ENCODE peak calls at places on chromosomes 12 and 14, in seven cellular contexts. T, X, V, D, F, Y and B are unnamed samples.

GRCh38 chr12:37666069-37666781 is 650.3 kb upstream of the ALG10B start:
- DNase-seq in T (no peak), X (no peak), V (no peak), D (peak), F (no peak), Y (no peak), B (no peak)

GRCh38 chr12:49331360-49332222 is 5.4 kb downstream of the C1QL4 start:
- DNase-seq in T (peak), X (peak), V (peak), D (peak), F (peak), Y (peak), B (peak)

GRCh38 chr12:123024819-123025391 is 44.4 kb downstream of the ARL6IP4 start:
- DNase-seq in T (no peak), X (no peak), V (no peak), D (no peak), F (no peak), Y (no peak), B (no peak)

GRCh38 chr14:49768301-49769121 is 558 bp downstream of the KLHDC2 start:
- DNase-seq in T (peak), X (peak), V (peak), D (no peak), F (peak), Y (peak), B (no peak)

GRCh38 chr12:56299308-56299852 is 750 bp downstream of the CS start:
- DNase-seq in T (peak), X (peak), V (no peak), D (no peak), F (no peak), Y (peak), B (no peak)

GRCh38 chr14:71933026-71933587 is 878 bp downstream of the RGS6 start:
- DNase-seq in T (no peak), X (no peak), V (peak), D (no peak), F (no peak), Y (peak), B (peak)

GRCh38 chr14:73258845-73259611 is 21.7 kb downstream of the PAPLN start:
- DNase-seq in T (no peak), X (no peak), V (no peak), D (peak), F (no peak), Y (no peak), B (no peak)

GRCh38 chr14:88225721-88226120 is 97.3 kb downstream of the KCNK10 start:
- DNase-seq in T (no peak), X (no peak), V (no peak), D (no peak), F (no peak), Y (no peak), B (no peak)

GRCh38 chr12:46462641-46463355 is 90.2 kb upstream of the SLC38A2 start:
- DNase-seq in T (no peak), X (no peak), V (no peak), D (no peak), F (no peak), Y (no peak), B (no peak)

GRCh38 chr12:4118017-4118510 is 155.5 kb upstream of the CCND2 start:
- DNase-seq in T (no peak), X (peak), V (peak), D (no peak), F (no peak), Y (peak), B (peak)

GRCh38 chr14:63616015-63616414 is 25.7 kb downstream of the WDR89 start:
- DNase-seq in T (no peak), X (no peak), V (no peak), D (no peak), F (no peak), Y (no peak), B (no peak)

GRCh38 chr14:85934886-85935254 is 404.9 kb downstream of the FLRT2 start:
- DNase-seq in T (peak), X (no peak), V (no peak), D (no peak), F (no peak), Y (no peak), B (no peak)

GRCh38 chr14:72774894-72775620 is 118.8 kb downstream of the DPF3 start:
- DNase-seq in T (no peak), X (no peak), V (no peak), D (no peak), F (no peak), Y (no peak), B (peak)

GRCh38 chr12:114625294-114625851 is 58.6 kb downstream of the TBX3 start:
- DNase-seq in T (peak), X (peak), V (no peak), D (no peak), F (peak), Y (peak), B (no peak)

GRCh38 chr14:102799684-102800562 is 22.7 kb downstream of the TRAF3 start:
- DNase-seq in T (no peak), X (no peak), V (no peak), D (peak), F (no peak), Y (no peak), B (no peak)

GRCh38 chr12:112321277-112321676 is 61.0 kb downstream of the HECTD4 start:
- DNase-seq in T (no peak), X (no peak), V (no peak), D (no peak), F (no peak), Y (no peak), B (no peak)

GRCh38 chr12:57268264-57268663 is 17.3 kb upstream of the STAC3 start:
- DNase-seq in T (peak), X (no peak), V (no peak), D (no peak), F (no peak), Y (no peak), B (no peak)

GRCh38 chr12:27060740-27061139 is 21.6 kb downstream of the C12orf71 start:
- DNase-seq in T (no peak), X (no peak), V (no peak), D (no peak), F (no peak), Y (no peak), B (no peak)

GRCh38 chr12:123808167-123808566 is 46.1 kb downstream of the DNAH10 start:
- DNase-seq in T (peak), X (no peak), V (no peak), D (no peak), F (no peak), Y (no peak), B (no peak)

GRCh38 chr12:9721394-9722092 is 11.4 kb downstream of the CLECL1 start:
- DNase-seq in T (peak), X (no peak), V (no peak), D (no peak), F (no peak), Y (no peak), B (no peak)

GRCh38 chr12:53575502-53576264 is 50.5 kb downstream of the ATF7 start:
- DNase-seq in T (peak), X (no peak), V (no peak), D (no peak), F (no peak), Y (no peak), B (no peak)

GRCh38 chr14:72615511-72616121 is 278.3 kb downstream of the DPF3 start:
- DNase-seq in T (no peak), X (no peak), V (no peak), D (peak), F (no peak), Y (peak), B (peak)

GRCh38 chr12:80313184-80313583 is 130.9 kb upstream of the PTPRQ start:
- DNase-seq in T (no peak), X (no peak), V (no peak), D (no peak), F (no peak), Y (no peak), B (no peak)

GRCh38 chr12:92075425-92075891 is 70.2 kb downstream of the BTG1 start:
- DNase-seq in T (no peak), X (no peak), V (no peak), D (no peak), F (no peak), Y (no peak), B (no peak)

GRCh38 chr12:7935773-7936581 is at the start of gene SLC2A3:
- DNase-seq in T (peak), X (peak), V (peak), D (no peak), F (peak), Y (peak), B (peak)

GRCh38 chr14:69069020-69069421 is 83.9 kb downstream of the DCAF5 start:
- DNase-seq in T (peak), X (no peak), V (no peak), D (no peak), F (no peak), Y (no peak), B (no peak)

GRCh38 chr12:6078378-6079083 is 45.9 kb downstream of the VWF start:
- DNase-seq in T (no peak), X (no peak), V (no peak), D (no peak), F (no peak), Y (no peak), B (no peak)

GRCh38 chr12:62113366-62114011 is 146.7 kb upstream of the USP15 start:
- DNase-seq in T (no peak), X (no peak), V (no peak), D (no peak), F (no peak), Y (peak), B (no peak)

GRCh38 chr12:59710964-59711363 is 115.1 kb downstream of the SLC16A7 start:
- DNase-seq in T (no peak), X (no peak), V (no peak), D (no peak), F (no peak), Y (no peak), B (no peak)

GRCh38 chr12:130613831-130614230 is 102.3 kb downstream of the RIMBP2 start:
- DNase-seq in T (no peak), X (no peak), V (no peak), D (peak), F (no peak), Y (no peak), B (no peak)
- H3K4me3 ChIP-seq in T (no peak), X (no peak), V (no peak), D (no peak), F (no peak), Y (no peak), B (no peak)

GRCh38 chr14:96131836-96132235 is 72.8 kb upstream of the BDKRB2 start:
- DNase-seq in T (no peak), X (no peak), V (no peak), D (no peak), F (no peak), Y (no peak), B (peak)

GRCh38 chr14:96136361-96136760 is 68.3 kb upstream of the BDKRB2 start:
- DNase-seq in T (peak), X (no peak), V (no peak), D (no peak), F (no peak), Y (no peak), B (no peak)

GRCh38 chr14:96134508-96134907 is 70.1 kb upstream of the BDKRB2 start:
- DNase-seq in T (no peak), X (no peak), V (no peak), D (no peak), F (no peak), Y (no peak), B (no peak)

GRCh38 chr14:96138241-96138640 is 66.4 kb upstream of the BDKRB2 start:
- DNase-seq in T (no peak), X (no peak), V (no peak), D (no peak), F (no peak), Y (no peak), B (no peak)

DNA sequence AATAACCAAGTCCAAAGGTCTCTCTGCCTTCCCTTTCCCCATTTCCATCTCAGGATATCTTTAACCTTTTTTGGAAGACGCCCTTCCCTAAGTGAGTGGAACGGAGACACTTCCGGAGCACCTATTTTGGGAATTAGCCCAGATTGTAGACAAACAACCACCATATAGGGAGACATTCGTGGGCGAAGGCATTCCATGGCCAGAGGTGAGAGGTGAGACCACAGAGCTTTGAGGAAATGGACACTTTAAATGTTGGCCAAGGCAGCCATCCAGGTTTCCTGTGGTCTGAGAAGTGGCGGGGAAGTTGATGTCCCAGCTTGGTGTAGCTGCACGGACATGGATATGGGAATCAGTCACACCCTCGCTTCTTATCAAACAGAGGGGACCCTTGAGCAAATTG is 69.4 kb upstream of the BDKRB2 start:
- DNase-seq in T (no peak), X (no peak), V (no peak), D (no peak), F (peak), Y (no peak), B (no peak)
- TF ChIP-seq EP300 in T (no peak), X (no peak), V (no peak), D (no peak), F (no peak), Y (no peak), B (no peak)

DNA sequence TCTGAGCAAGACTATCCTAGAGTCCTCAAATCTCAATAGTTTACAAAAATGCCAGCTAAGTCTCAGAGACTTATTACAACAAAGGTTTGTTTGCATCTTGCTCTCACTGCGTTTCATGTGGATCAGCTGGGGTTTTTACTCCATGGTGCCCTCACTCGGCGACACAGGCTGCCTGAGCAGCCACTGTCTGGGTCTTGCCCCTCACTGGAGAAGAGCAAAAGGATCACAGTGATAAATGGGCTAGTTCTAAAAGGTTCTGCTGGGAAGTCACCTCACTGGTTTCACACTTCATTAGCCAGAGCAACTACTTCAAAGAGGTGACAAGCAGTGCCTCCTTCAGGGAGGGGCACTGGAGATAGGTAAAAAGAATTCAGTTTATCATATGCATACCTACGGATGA is 392.0 kb downstream of the RPL10L start:
- DNase-seq in T (peak), X (no peak), V (no peak), D (no peak), F (no peak), Y (peak), B (no peak)
- H3K4me3 ChIP-seq in T (no peak), X (no peak), V (no peak), D (no peak), F (no peak), Y (no peak), B (no peak)

GRCh38 chr12:106101798-106102197 is 37.0 kb downstream of the NUAK1 start:
- DNase-seq in T (no peak), X (no peak), V (no peak), D (no peak), F (no peak), Y (no peak), B (no peak)

GRCh38 chr12:106094304-106094703 is 44.5 kb downstream of the NUAK1 start:
- DNase-seq in T (peak), X (no peak), V (no peak), D (no peak), F (no peak), Y (no peak), B (no peak)

GRCh38 chr12:106097011-106097410 is 41.7 kb downstream of the NUAK1 start:
- DNase-seq in T (no peak), X (no peak), V (no peak), D (no peak), F (no peak), Y (no peak), B (no peak)

GRCh38 chr12:106096376-106096775 is 42.4 kb downstream of the NUAK1 start:
- DNase-seq in T (peak), X (no peak), V (peak), D (no peak), F (peak), Y (no peak), B (no peak)

DNA sequence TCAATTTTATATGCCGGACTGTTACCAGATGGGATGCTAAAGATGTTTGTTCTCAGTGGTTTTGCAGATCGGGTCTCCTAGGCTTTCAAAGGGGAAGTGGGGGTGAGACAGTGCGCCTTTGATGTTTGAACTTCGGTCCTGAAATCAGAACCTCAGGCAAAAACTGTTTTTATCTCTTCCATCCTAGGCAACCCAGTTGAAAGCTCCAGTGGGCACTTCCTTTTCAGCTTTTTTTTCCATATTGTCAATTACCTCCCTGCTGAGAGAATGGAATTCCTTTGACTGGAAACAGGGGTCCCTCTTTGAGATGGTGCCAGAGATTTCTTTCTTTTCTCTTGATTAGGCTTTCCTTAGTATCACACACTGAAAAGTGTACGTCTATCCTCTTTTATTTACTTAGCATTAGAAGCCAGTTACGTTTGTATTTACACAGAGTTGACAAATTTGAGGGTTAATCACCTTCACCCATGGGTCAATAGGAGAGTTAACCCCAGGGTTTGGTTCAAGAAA is 40.0 kb downstream of the NUAK1 start:
- DNase-seq in T (no peak), X (no peak), V (no peak), D (no peak), F (no peak), Y (no peak), B (no peak)
- TF ChIP-seq EP300 in T (no peak), X (no peak), V (no peak), D (no peak), F (no peak), Y (no peak), B (no peak)

GRCh38 chr12:180445-180844 is 33.5 kb downstream of the SLC6A12 start:
- DNase-seq in T (no peak), X (peak), V (peak), D (no peak), F (peak), Y (no peak), B (peak)
- H3K4me3 ChIP-seq in T (no peak), X (no peak), V (no peak), D (no peak), F (no peak), Y (no peak), B (no peak)

GRCh38 chr14:22796087-22796707 is 19.0 kb downstream of the SLC7A7 start:
- DNase-seq in T (no peak), X (no peak), V (no peak), D (no peak), F (no peak), Y (no peak), B (no peak)
- TF ChIP-seq EP300 in T (no peak), X (no peak), V (no peak), D (no peak), F (no peak), Y (no peak), B (no peak)

GRCh38 chr12:1917172-1918070 is 1.0 kb downstream of the CACNA2D4 start:
- DNase-seq in T (no peak), X (no peak), V (peak), D (peak), F (peak), Y (no peak), B (peak)
- H3K4me3 ChIP-seq in T (no peak), X (no peak), V (no peak), D (peak), F (peak), Y (no peak), B (peak)

DNA sequence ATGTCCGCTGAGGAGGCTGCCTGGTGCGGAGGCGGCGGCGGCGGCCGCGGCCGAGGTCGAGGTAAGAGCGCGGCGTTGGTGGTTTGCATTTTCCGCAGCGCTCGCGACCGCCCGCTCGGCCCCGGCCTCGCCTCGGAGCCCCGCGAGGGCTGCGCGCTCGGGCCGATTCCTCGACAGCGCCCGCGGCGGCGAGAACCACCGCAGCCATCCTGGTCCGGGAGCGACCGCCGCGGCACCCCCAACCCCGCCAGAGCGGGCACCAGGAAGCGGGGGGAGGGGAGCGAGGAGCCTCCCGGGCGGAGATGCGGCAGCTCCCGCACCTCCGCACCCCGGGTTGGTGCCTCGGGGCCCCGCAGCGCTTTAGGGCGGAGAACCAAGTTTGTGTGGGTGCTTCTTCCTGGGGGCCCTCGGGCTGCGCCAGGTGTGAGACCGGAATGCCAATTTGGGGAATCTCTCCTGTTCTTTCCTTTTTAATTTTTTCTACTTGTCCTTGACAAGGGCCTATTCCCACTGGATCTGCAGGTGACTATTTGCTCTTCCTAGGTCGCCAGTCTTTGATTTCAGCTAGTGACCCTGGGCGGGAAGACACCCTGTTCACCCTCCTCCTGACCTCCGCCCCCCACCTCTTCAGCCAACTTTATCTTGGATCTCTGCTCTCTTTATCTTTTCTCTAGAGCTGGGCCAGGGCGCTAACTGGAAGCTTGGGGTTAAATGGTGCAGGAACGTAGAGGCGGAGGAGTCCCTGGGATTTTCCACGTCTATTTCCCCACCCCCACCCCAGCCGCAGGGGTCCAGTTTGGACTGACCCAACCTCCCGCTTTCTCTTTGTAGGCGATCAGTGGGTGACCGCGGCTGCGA is at the start of gene SOCS2:
- DNase-seq in T (no peak), X (peak), V (peak), D (peak), F (peak), Y (peak), B (no peak)
- TF ChIP-seq EP300 in T (no peak), X (no peak), V (no peak), D (no peak), F (no peak), Y (no peak), B (no peak)

DNA sequence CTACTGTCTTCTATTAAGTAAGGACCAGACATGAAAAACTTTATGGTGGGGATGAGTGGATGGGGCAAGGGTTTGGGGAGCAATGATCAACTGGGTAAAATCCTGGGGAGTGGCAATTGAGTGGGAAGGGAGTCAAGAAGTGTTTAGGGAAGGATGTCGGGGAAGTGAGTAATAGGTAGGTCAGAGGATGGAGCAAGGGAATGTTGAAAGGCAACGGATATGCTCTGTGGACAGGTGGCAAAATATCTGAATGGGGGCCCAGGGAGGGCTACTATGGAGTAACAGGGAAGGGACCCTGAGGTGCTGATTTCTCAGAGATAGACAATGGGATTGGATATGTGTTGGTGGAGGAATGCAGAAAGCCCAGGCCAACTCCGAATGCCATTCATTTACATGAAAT is 21.4 kb upstream of the FOS start:
- DNase-seq in T (no peak), X (no peak), V (no peak), D (no peak), F (no peak), Y (no peak), B (no peak)
- H3K4me3 ChIP-seq in T (no peak), X (no peak), V (no peak), D (no peak), F (no peak), Y (no peak), B (no peak)